ENCODE peak calls at places on chromosomes 16 and 17, in six cellular contexts. I, R, T, J, N and Z are unnamed samples.

GRCh38 chr17:72995008-72995656 is 97.4 kb downstream of the SLC39A11 start:
- DNase-seq in R (no peak), N (no peak), J (no peak), T (no peak), I (no peak), Z (no peak)

GRCh38 chr16:12531937-12532336 is 271.8 kb downstream of the CPPED1 start:
- DNase-seq in T (no peak), I (no peak), R (no peak), N (no peak), J (no peak), Z (no peak)

GRCh38 chr16:48592839-48593429 is 17.0 kb downstream of the N4BP1 start:
- DNase-seq in J (no peak), R (no peak), T (no peak), N (no peak), I (no peak), Z (no peak)

GRCh38 chr17:67105213-67105612 is 60.9 kb downstream of the CACNG1 start:
- DNase-seq in N (no peak), I (no peak), T (no peak), R (no peak), J (no peak), Z (no peak)

GRCh38 chr16:47884131-47884725 is 271.6 kb downstream of the ABCC12 start:
- DNase-seq in N (no peak), I (no peak), R (no peak), T (no peak), J (no peak), Z (no peak)

GRCh38 chr17:13265306-13265705 is 247.5 kb upstream of the ELAC2 start:
- DNase-seq in J (no peak), R (no peak), I (no peak), T (no peak), N (no peak), Z (no peak)

GRCh38 chr16:16120382-16121184 is 102.7 kb downstream of the ABCC6 start:
- DNase-seq in J (peak), T (no peak), I (no peak), N (no peak), R (peak), Z (no peak)

GRCh38 chr16:87958632-87959031 is 7.4 kb downstream of the BANP start:
- DNase-seq in N (no peak), R (no peak), J (no peak), I (no peak), T (no peak), Z (no peak)

GRCh38 chr16:2184962-2185361 is 11.4 kb downstream of the CASKIN1 start:
- DNase-seq in T (no peak), J (no peak), N (no peak), I (no peak), R (no peak), Z (no peak)

GRCh38 chr17:20051624-20052023 is 42.5 kb downstream of the SPECC1 start:
- DNase-seq in N (no peak), J (no peak), R (no peak), T (no peak), I (no peak), Z (no peak)

GRCh38 chr16:85148959-85149358 is 36.7 kb upstream of the CIBAR2 start:
- DNase-seq in I (no peak), J (peak), N (no peak), R (no peak), T (no peak), Z (no peak)

GRCh38 chr16:18931756-18932155 is 5.5 kb upstream of the SMG1 start:
- DNase-seq in T (no peak), I (peak), R (no peak), J (peak), N (no peak), Z (no peak)

GRCh38 chr17:17514993-17515920 is 19.1 kb upstream of the RASD1 start:
- DNase-seq in J (no peak), T (no peak), I (no peak), R (no peak), N (no peak), Z (no peak)

GRCh38 chr17:78979780-78980623 is at the start of gene LGALS3BP:
- DNase-seq in I (no peak), N (peak), R (peak), T (peak), J (peak), Z (no peak)

GRCh38 chr17:60573139-60573975 is 26.6 kb upstream of the PPM1D start:
- DNase-seq in J (no peak), I (peak), R (no peak), N (no peak), T (no peak), Z (no peak)

GRCh38 chr17:74012465-74012864 is 191.0 kb upstream of the RPL38 start:
- DNase-seq in R (no peak), N (no peak), J (no peak), T (no peak), I (no peak), Z (no peak)

GRCh38 chr16:87970206-87970605 is 19.0 kb downstream of the BANP start:
- DNase-seq in T (no peak), J (no peak), R (no peak), N (no peak), I (no peak), Z (no peak)

GRCh38 chr17:1720856-1721386 is 3.6 kb upstream of the WDR81 start:
- DNase-seq in T (peak), J (peak), N (peak), I (peak), R (peak), Z (no peak)

GRCh38 chr16:72829846-72830620 is 217.9 kb downstream of the ZFHX3 start:
- DNase-seq in R (no peak), N (no peak), I (no peak), J (no peak), T (no peak), Z (no peak)

GRCh38 chr17:69335018-69335417 is 8.1 kb upstream of the ABCA5 start:
- DNase-seq in R (no peak), I (no peak), J (no peak), N (no peak), T (no peak), Z (no peak)

GRCh38 chr16:12178251-12178990 is 201.9 kb downstream of the SNX29 start:
- DNase-seq in N (peak), R (no peak), T (no peak), J (peak), I (no peak), Z (no peak)

GRCh38 chr16:78092755-78093154 is 6.7 kb upstream of the WWOX start:
- DNase-seq in I (no peak), T (no peak), N (no peak), J (no peak), R (no peak), Z (no peak)

GRCh38 chr17:57735707-57736106 is 9.4 kb downstream of the CCDC182 start:
- DNase-seq in N (no peak), I (no peak), R (no peak), J (no peak), T (no peak), Z (no peak)

GRCh38 chr17:30377574-30377973 is 1.2 kb upstream of the CPD start:
- DNase-seq in J (no peak), R (no peak), T (no peak), N (no peak), I (no peak), Z (no peak)

GRCh38 chr17:40063034-40063765 is 435 bp downstream of the THRA start:
- DNase-seq in J (peak), R (peak), I (peak), N (peak), T (no peak), Z (no peak)

GRCh38 chr17:35700157-35700556 is 31.3 kb upstream of the RASL10B start:
- DNase-seq in T (no peak), I (no peak), J (no peak), N (no peak), R (no peak), Z (no peak)

GRCh38 chr16:12062343-12063003 is 85.9 kb downstream of the SNX29 start:
- DNase-seq in J (peak), I (peak), R (peak), T (no peak), N (peak), Z (no peak)

GRCh38 chr17:76631821-76632565 is 11.6 kb downstream of the ST6GALNAC1 start:
- DNase-seq in I (peak), R (peak), T (peak), N (no peak), J (no peak), Z (no peak)

GRCh38 chr16:81838794-81839193 is 59.7 kb downstream of the PLCG2 start:
- DNase-seq in N (no peak), I (no peak), T (no peak), J (no peak), R (no peak), Z (peak)

GRCh38 chr16:75804368-75804767 is 78.1 kb upstream of the CPHXL start:
- DNase-seq in I (no peak), N (no peak), R (no peak), J (no peak), T (no peak), Z (no peak)

GRCh38 chr17:82836823-82837357 is 2.9 kb downstream of the ZNF750 start:
- DNase-seq in T (no peak), J (no peak), I (no peak), N (no peak), R (no peak), Z (no peak)

GRCh38 chr16:67779256-67780014 is 26.9 kb downstream of the RANBP10 start:
- DNase-seq in J (no peak), T (peak), R (no peak), N (no peak), I (no peak), Z (no peak)

GRCh38 chr16:64428463-64428862 is 693.4 kb downstream of the CDH11 start:
- DNase-seq in I (no peak), R (no peak), J (no peak), T (no peak), N (no peak), Z (no peak)

GRCh38 chr17:77454560-77455095 is 313.9 kb downstream of the SEC14L1 start:
- DNase-seq in N (no peak), R (no peak), T (no peak), J (no peak), I (no peak), Z (no peak)

GRCh38 chr16:84635702-84636101 is 12.6 kb upstream of the KLHL36 start:
- DNase-seq in N (no peak), R (no peak), T (no peak), J (no peak), I (no peak), Z (no peak)

GRCh38 chr17:50184611-50185398 is 16.6 kb downstream of the COL1A1 start:
- DNase-seq in R (no peak), T (no peak), J (no peak), N (peak), I (peak), Z (no peak)

GRCh38 chr16:72241930-72242329 is 70.0 kb upstream of the PMFBP1 start:
- DNase-seq in N (no peak), J (no peak), T (peak), I (no peak), R (no peak), Z (no peak)

GRCh38 chr17:28861393-28862203 is 6.8 kb downstream of the ERAL1 start:
- DNase-seq in J (no peak), N (no peak), I (no peak), R (no peak), T (no peak), Z (no peak)

GRCh38 chr17:28860363-28860808 is 5.6 kb downstream of the ERAL1 start:
- DNase-seq in J (no peak), I (no peak), N (no peak), R (no peak), T (no peak), Z (no peak)

GRCh38 chr17:28854457-28855382 is at the start of gene ERAL1:
- DNase-seq in J (peak), I (peak), N (peak), T (peak), R (peak), Z (peak)

GRCh38 chr17:28862497-28862896 is 7.7 kb downstream of the ERAL1 start:
- DNase-seq in N (no peak), R (no peak), I (no peak), T (no peak), J (no peak), Z (no peak)

GRCh38 chr17:28857848-28858360 is 3.1 kb downstream of the ERAL1 start:
- DNase-seq in N (no peak), J (no peak), R (no peak), T (no peak), I (no peak), Z (no peak)
- TF ChIP-seq POLR2A in N (no peak), J (no peak), R (no peak), T (no peak), I (no peak), Z (no peak)

GRCh38 chr17:32323046-32323445 is 18.9 kb downstream of the C17orf75 start:
- DNase-seq in R (no peak), N (no peak), I (no peak), T (no peak), J (no peak), Z (no peak)

GRCh38 chr17:32331243-32332040 is 10.5 kb downstream of the C17orf75 start:
- DNase-seq in N (no peak), T (no peak), I (no peak), R (no peak), J (no peak), Z (no peak)

GRCh38 chr17:32323784-32324590 is 18.0 kb downstream of the C17orf75 start:
- DNase-seq in J (no peak), T (peak), I (no peak), R (peak), N (no peak), Z (no peak)

GRCh38 chr17:32330142-32330541 is 11.8 kb downstream of the C17orf75 start:
- DNase-seq in J (no peak), T (no peak), N (no peak), I (no peak), R (no peak), Z (no peak)

DNA sequence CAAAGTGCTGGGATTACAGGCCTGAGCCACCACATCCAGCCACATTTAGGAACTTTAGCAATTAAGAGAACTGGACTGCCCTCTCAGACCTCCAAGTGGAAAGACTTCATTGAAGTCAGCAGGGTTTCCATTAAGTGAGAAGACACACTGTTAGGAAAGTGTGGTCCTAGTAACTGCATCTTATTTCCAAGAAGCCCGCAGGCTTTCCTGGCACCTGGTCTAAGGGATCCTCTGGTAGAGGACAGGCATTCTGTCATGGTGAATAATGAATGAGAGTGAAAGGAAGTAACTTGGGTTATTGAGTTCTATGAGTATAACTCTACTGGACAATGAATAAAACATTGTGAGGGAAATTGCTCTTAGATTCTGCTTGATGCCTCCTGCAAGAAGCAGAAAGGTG is 14.1 kb downstream of the C17orf75 start:
- DNase-seq in I (no peak), J (no peak), R (no peak), N (no peak), T (no peak), Z (no peak)
- TF ChIP-seq POLR2A in I (no peak), J (no peak), R (no peak), N (no peak), T (no peak), Z (no peak)

GRCh38 chr17:28331891-28332420 is 3.3 kb downstream of the IFT20 start:
- DNase-seq in T (no peak), N (no peak), I (peak), R (peak), J (no peak), Z (no peak)
- TF ChIP-seq POLR2A in T (no peak), N (no peak), I (no peak), R (no peak), J (no peak), Z (no peak)

GRCh38 chr16:28935924-28936783 is 4.4 kb downstream of the CD19 start:
- DNase-seq in J (peak), T (peak), N (peak), R (peak), I (peak), Z (peak)
- TF ChIP-seq POLR2A in J (no peak), T (no peak), N (no peak), R (no peak), I (no peak), Z (no peak)

GRCh38 chr16:74667215-74667765 is 613 bp upstream of the RFWD3 start:
- DNase-seq in R (peak), N (peak), I (no peak), J (peak), T (no peak), Z (no peak)

GRCh38 chr16:74666010-74666421 is 661 bp downstream of the RFWD3 start:
- DNase-seq in N (no peak), R (no peak), T (no peak), J (no peak), I (no peak), Z (no peak)

GRCh38 chr16:74661064-74661463 is 5.6 kb downstream of the RFWD3 start:
- DNase-seq in R (no peak), T (no peak), N (no peak), J (no peak), I (no peak), Z (no peak)

GRCh38 chr16:74666425-74667214 is at the start of gene RFWD3:
- DNase-seq in T (peak), R (peak), J (peak), I (peak), N (peak), Z (peak)
- TF ChIP-seq POLR2A in T (peak), R (no peak), J (no peak), I (no peak), N (peak), Z (peak)

GRCh38 chr16:69186642-69187386 is at the start of gene SNTB2:
- DNase-seq in N (peak), T (peak), J (peak), R (peak), I (peak), Z (peak)
- TF ChIP-seq POLR2A in N (peak), T (peak), J (peak), R (no peak), I (no peak), Z (peak)

DNA sequence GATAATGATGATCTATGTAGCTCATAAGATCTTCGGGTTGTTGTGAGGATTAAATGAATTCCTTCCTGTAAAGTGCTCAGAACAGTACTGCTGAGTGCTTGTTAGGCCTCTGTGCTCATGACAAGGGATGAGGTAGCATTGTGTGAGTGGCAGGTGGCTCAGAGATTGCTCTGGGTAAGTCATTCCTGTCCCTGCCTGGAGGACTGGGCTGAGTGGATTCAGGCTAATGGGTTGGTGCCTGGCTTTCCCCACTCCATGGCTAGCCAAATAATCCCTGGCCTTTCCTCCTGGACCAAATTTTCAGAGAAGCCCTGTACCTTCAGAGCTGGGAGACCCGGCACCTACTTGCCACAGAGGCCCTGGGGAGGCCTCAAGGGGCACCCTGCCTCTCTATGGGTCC is 1.3 kb upstream of the CCDC92B start:
- DNase-seq in J (no peak), I (no peak), T (no peak), R (no peak), N (no peak), Z (no peak)
- TF ChIP-seq POLR2A in J (no peak), I (no peak), T (no peak), R (no peak), N (no peak), Z (no peak)